ENCODE peak calls at places on chromosomes 4 and X, in four cellular contexts. Z is K562, A is WTC11, E is HepG2. G is an unnamed sample.
A peak's percentile ranks its signal among the peaks of the same experiment; 100 is the strongest.

GRCh38 chr4:108360857-108361820 is 192.4 kb upstream of the LEF1 start:
- DNase-seq in Z (peak; percentile 48), A (no peak), E (no peak), G (no peak)

GRCh38 chr4:11741190-11741652 is 312.5 kb upstream of the HS3ST1 start:
- DNase-seq in Z (no peak), A (no peak), E (no peak), G (no peak)

GRCh38 chr4:150149381-150149780 is 71.1 kb downstream of the DCLK2 start:
- DNase-seq in Z (no peak), A (no peak), E (no peak), G (no peak)

GRCh38 chr4:164935363-164935762 is 42.1 kb downstream of the TRIM61 start:
- DNase-seq in Z (peak; percentile 11), A (peak; percentile 31), E (peak; percentile 25), G (peak; percentile 51)

GRCh38 chr4:99811850-99812249 is 4.8 kb upstream of the DAPP1 start:
- DNase-seq in Z (peak; percentile 76), A (no peak), E (peak; percentile 15), G (no peak)

GRCh38 chrX:34632404-34632803 is 24.7 kb downstream of the TMEM47 start:
- DNase-seq in Z (no peak), A (no peak), E (no peak), G (no peak)

GRCh38 chr4:68599150-68599549 is 23.0 kb upstream of the UGT2B17 start:
- DNase-seq in Z (no peak), A (no peak), E (peak; percentile 57), G (no peak)

GRCh38 chrX:1444896-1445480 is 7.7 kb downstream of the ASMTL start:
- DNase-seq in Z (no peak), A (peak; percentile 4), E (no peak), G (no peak)

GRCh38 chr4:89894654-89895652 is at the start of gene MMRN1:
- DNase-seq in Z (no peak), A (no peak), E (no peak), G (no peak)

GRCh38 chrX:131704136-131704695 is 160.3 kb downstream of the OR13H1 start:
- DNase-seq in Z (peak; percentile 5), A (peak; percentile 15), E (no peak), G (peak; percentile 87)

GRCh38 chr4:7582313-7583096 is 147.8 kb upstream of the PSAPL1 start:
- DNase-seq in Z (no peak), A (no peak), E (no peak), G (no peak)

GRCh38 chr4:26356067-26356466 is 35.3 kb downstream of the RBPJ start:
- DNase-seq in Z (no peak), A (no peak), E (no peak), G (peak; percentile 16)

GRCh38 chrX:154373340-154374306 is 811 bp downstream of the FLNA start:
- DNase-seq in Z (peak; percentile 75), A (peak; percentile 79), E (peak; percentile 59), G (peak; percentile 5)

GRCh38 chr4:188976644-188977115 is 837.4 kb downstream of the TRIML1 start:
- DNase-seq in Z (no peak), A (peak; percentile 32), E (no peak), G (no peak)

GRCh38 chr4:152921284-152921683 is 14.8 kb upstream of the FHDC1 start:
- DNase-seq in Z (no peak), A (no peak), E (no peak), G (no peak)

GRCh38 chr4:32824321-32824720 is 2104.2 kb downstream of the PCDH7 start:
- DNase-seq in Z (no peak), A (no peak), E (no peak), G (no peak)

GRCh38 chr4:31383767-31384166 is 663.6 kb downstream of the PCDH7 start:
- DNase-seq in Z (no peak), A (no peak), E (no peak), G (no peak)

GRCh38 chr4:161714928-161715327 is 448.9 kb downstream of the FSTL5 start:
- DNase-seq in Z (no peak), A (no peak), E (no peak), G (no peak)

GRCh38 chr4:10809905-10810304 is 125.3 kb upstream of the CLNK start:
- DNase-seq in Z (no peak), A (no peak), E (no peak), G (peak; percentile 40)

GRCh38 chrX:63421411-63421810 is 70.3 kb upstream of the SPIN4 start:
- DNase-seq in Z (no peak), A (no peak), E (no peak), G (no peak)

GRCh38 chr4:65552071-65552470 is 118.2 kb downstream of the EPHA5 start:
- DNase-seq in Z (no peak), A (no peak), E (no peak), G (no peak)

GRCh38 chr4:142548491-142548890 is 297.6 kb downstream of the INPP4B start:
- DNase-seq in Z (no peak), A (no peak), E (no peak), G (no peak)

GRCh38 chr4:101956068-101956805 is 165.7 kb downstream of the BANK1 start:
- DNase-seq in Z (no peak), A (no peak), E (no peak), G (no peak)

GRCh38 chr4:186948361-186949291 is 225.0 kb upstream of the FAT1 start:
- DNase-seq in Z (no peak), A (peak; percentile 68), E (no peak), G (no peak)

GRCh38 chr4:16794816-16795445 is 103.5 kb downstream of the LDB2 start:
- DNase-seq in Z (peak; percentile 55), A (peak; percentile 84), E (peak; percentile 63), G (no peak)

GRCh38 chrX:3549442-3549875 is 164.0 kb downstream of the PRKX start:
- DNase-seq in Z (no peak), A (no peak), E (no peak), G (no peak)

GRCh38 chr4:159206427-159206871 is 103.6 kb downstream of the RAPGEF2 start:
- DNase-seq in Z (no peak), A (no peak), E (no peak), G (peak; percentile 83)

GRCh38 chrX:125627676-125628075 is 308.0 kb downstream of the TEX13C start:
- DNase-seq in Z (no peak), A (no peak), E (no peak), G (no peak)

GRCh38 chr4:64503416-64503815 is 94.2 kb upstream of the TECRL start:
- DNase-seq in Z (no peak), A (no peak), E (no peak), G (no peak)

GRCh38 chr4:90186229-90186628 is 59.0 kb downstream of the CCSER1 start:
- DNase-seq in Z (no peak), A (no peak), E (no peak), G (no peak)

GRCh38 chr4:141724646-141725045 is 88.3 kb downstream of the IL15 start:
- DNase-seq in Z (no peak), A (no peak), E (no peak), G (no peak)

GRCh38 chrX:103608305-103608963 is 671 bp downstream of the TCEAL3 start:
- DNase-seq in Z (no peak), A (no peak), E (no peak), G (no peak)

GRCh38 chr4:182680196-182680771 is 236.9 kb downstream of the DCTD start:
- DNase-seq in Z (no peak), A (no peak), E (no peak), G (no peak)

GRCh38 chrX:29196501-29196900 is 609.3 kb downstream of the IL1RAPL1 start:
- DNase-seq in Z (no peak), A (no peak), E (no peak), G (no peak)

GRCh38 chrX:116285506-116285905 is 115.0 kb downstream of the AGTR2 start:
- DNase-seq in Z (no peak), A (no peak), E (no peak), G (no peak)

GRCh38 chrX:116277391-116277790 is 106.8 kb downstream of the AGTR2 start:
- DNase-seq in Z (no peak), A (no peak), E (no peak), G (no peak)

GRCh38 chrX:116278819-116279218 is 108.3 kb downstream of the AGTR2 start:
- DNase-seq in Z (no peak), A (no peak), E (no peak), G (no peak)

GRCh38 chrX:116284383-116284782 is 113.8 kb downstream of the AGTR2 start:
- DNase-seq in Z (no peak), A (no peak), E (no peak), G (no peak)

GRCh38 chrX:116281106-116281505 is 110.6 kb downstream of the AGTR2 start:
- DNase-seq in Z (no peak), A (no peak), E (no peak), G (no peak)
- TF ChIP-seq CREM in Z (no peak), A (no peak), E (no peak), G (no peak)

DNA sequence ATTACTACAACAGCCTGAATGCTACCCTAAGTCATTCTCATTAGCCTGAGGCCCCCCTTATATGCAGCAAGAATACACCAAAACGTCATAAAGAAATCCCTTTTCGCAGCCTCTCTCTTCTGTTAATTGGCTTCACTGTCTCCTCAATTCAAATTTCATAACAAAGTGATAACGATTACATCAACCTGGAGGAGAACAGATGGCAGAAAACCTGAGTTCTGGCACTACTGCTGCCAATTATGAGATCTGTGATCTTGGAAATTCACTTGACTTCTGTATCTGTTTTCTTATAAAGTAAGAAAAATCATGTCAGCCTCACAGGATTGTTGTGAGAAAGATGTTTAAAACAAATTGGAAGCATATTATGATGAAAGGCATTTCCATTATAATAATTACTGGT is 1663.2 kb downstream of the STIM2 start:
- DNase-seq in Z (no peak), A (no peak), E (no peak), G (no peak)
- TF ChIP-seq CREM in Z (no peak), A (no peak), E (no peak), G (no peak)

DNA sequence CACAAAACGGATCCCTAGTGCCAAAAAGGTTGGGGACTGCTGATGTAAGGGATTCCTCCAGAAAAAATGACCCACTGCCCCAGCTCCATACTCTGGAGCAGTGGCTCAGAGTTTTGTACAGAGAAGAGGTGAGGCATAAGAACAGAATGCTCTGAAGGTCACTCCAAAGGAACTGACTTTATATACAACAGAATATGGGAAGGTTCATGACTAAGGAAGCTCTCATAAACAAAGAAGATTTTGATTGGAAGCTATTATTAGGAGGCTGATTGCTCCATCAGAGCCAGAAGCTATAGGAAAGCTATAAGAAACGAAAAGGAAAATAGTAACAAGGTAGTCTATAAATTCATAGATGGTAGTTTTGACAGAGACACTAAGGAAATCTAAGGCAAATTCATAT is 203.1 kb downstream of the SLC7A11 start:
- DNase-seq in Z (no peak), A (no peak), E (no peak), G (no peak)
- TF ChIP-seq CREM in Z (no peak), A (no peak), E (no peak), G (no peak)

GRCh38 chr4:6359536-6360308 is 90.1 kb downstream of the WFS1 start:
- DNase-seq in Z (no peak), A (no peak), E (no peak), G (no peak)

GRCh38 chr4:6362243-6362885 is 92.7 kb downstream of the WFS1 start:
- DNase-seq in Z (no peak), A (no peak), E (no peak), G (no peak)

GRCh38 chr4:6362896-6363295 is 93.2 kb downstream of the WFS1 start:
- DNase-seq in Z (peak; percentile 65), A (peak; percentile 77), E (peak; percentile 31), G (no peak)

GRCh38 chr4:6361076-6361784 is 91.6 kb downstream of the WFS1 start:
- DNase-seq in Z (no peak), A (no peak), E (no peak), G (no peak)

DNA sequence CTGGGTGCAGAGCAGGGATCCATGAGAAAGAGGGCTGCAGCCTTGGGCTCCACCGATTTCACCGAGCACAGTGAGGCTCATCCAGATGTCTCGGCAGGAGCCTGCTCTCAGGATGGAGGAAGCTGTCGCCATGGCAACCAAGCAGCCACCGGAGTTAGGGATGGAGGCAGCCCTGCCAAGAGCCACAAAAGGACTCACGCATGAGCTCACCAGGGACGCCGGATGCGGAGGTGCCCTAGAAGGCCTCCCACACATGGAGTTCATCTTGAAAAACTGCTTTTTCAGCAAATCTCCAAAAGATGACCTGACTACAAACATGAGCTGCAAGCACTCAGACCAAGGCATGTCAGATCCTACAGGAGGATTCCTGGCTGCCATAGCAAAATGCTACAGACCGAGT is 90.7 kb downstream of the WFS1 start:
- DNase-seq in Z (peak; percentile 17), A (peak; percentile 58), E (no peak), G (no peak)
- TF ChIP-seq CREM in Z (no peak), A (no peak), E (no peak), G (no peak)